ENCODE peak calls at places on chromosomes 1 and 21, in seven cellular contexts. B is left ventricle myocardium inferior, F is lower lobe of right lung, Q is cardiac muscle cell, D is heart right ventricle, Z is adrenal gland, V is Panc1. Y is an unnamed sample.

GRCh38 chr1:112828716-112829115 is 113.6 kb upstream of the PPM1J start:
- DNase-seq in B (no peak), F (no peak), Q (no peak), V (no peak), D (no peak), Z (no peak), Y (no peak)

GRCh38 chr1:156104065-156104810 is 10.3 kb upstream of the LMNA start:
- DNase-seq in B (peak; percentile 69), F (peak; percentile 85), Z (no peak), V (no peak), D (peak; percentile 88), Q (peak; percentile 44), Y (peak; percentile 45)

GRCh38 chr1:172671591-172671990 is 12.7 kb downstream of the FASLG start:
- DNase-seq in V (no peak), Q (no peak), D (no peak), F (no peak), B (no peak), Z (no peak), Y (no peak)

GRCh38 chr1:245869847-245870246 is 637.2 kb downstream of the SMYD3 start:
- DNase-seq in Z (no peak), Q (no peak), B (no peak), D (no peak), F (no peak), V (no peak), Y (no peak)

GRCh38 chr1:7401814-7402547 is 369.1 kb upstream of the VAMP3 start:
- DNase-seq in F (no peak), Z (peak; percentile 51), V (peak; percentile 96), B (no peak), Q (no peak), D (no peak), Y (no peak)

GRCh38 chr21:37339527-37339889 is 27.1 kb upstream of the DYRK1A start:
- DNase-seq in V (no peak), D (no peak), F (no peak), Q (no peak), B (no peak), Z (no peak), Y (no peak)

GRCh38 chr1:156664949-156665411 is 12.2 kb downstream of the NES start:
- DNase-seq in F (no peak), Q (peak; percentile 92), B (peak; percentile 82), V (no peak), Z (no peak), D (peak; percentile 85), Y (peak; percentile 59)

GRCh38 chr1:101174722-101175121 is 62.1 kb upstream of the S1PR1 start:
- DNase-seq in B (no peak), V (peak; percentile 2), F (no peak), Q (no peak), D (no peak), Z (no peak), Y (no peak)

GRCh38 chr1:109910123-109910962 is at the start of gene CSF1:
- DNase-seq in V (no peak), Z (peak; percentile 89), F (peak; percentile 82), B (peak; percentile 83), D (peak; percentile 88), Q (peak; percentile 72), Y (peak; percentile 82)

GRCh38 chr1:14108356-14109275 is 408.6 kb downstream of the PRDM2 start:
- DNase-seq in B (no peak), V (no peak), Z (no peak), F (no peak), Q (no peak), D (no peak), Y (no peak)

GRCh38 chr1:226763741-226764264 is 24.7 kb upstream of the ITPKB start:
- DNase-seq in B (no peak), V (peak; percentile 69), Z (no peak), F (no peak), D (no peak), Q (no peak), Y (peak; percentile 60)

GRCh38 chr1:206047271-206047670 is 5.7 kb upstream of the RHEX start:
- DNase-seq in B (no peak), Q (no peak), D (no peak), V (no peak), Z (no peak), F (no peak), Y (no peak)

GRCh38 chr1:41358152-41358937 is 2.9 kb upstream of the FOXO6 start:
- DNase-seq in B (peak; percentile 73), F (no peak), V (no peak), D (peak; percentile 64), Q (peak; percentile 52), Z (peak; percentile 18), Y (no peak)

GRCh38 chr21:17590443-17590842 is 22.3 kb downstream of the BTG3 start:
- DNase-seq in F (no peak), Q (no peak), V (no peak), D (no peak), B (no peak), Z (no peak), Y (no peak)

GRCh38 chr1:3130268-3130667 is 61.3 kb downstream of the PRDM16 start:
- DNase-seq in B (no peak), F (no peak), D (no peak), Q (no peak), Z (no peak), V (no peak), Y (no peak)
- H3K4me1 ChIP-seq in B (peaks cover 92% of the 10 kb centered on the region), F (peaks cover 41% of the 10 kb centered on the region), D (peaks cover 92% of the 10 kb centered on the region), Q (peaks cover 43% of the 10 kb centered on the region), Z (no peaks in the 10 kb centered on the region), V (peaks cover 24% of the 10 kb centered on the region), Y (no peaks in the 10 kb centered on the region)

DNA sequence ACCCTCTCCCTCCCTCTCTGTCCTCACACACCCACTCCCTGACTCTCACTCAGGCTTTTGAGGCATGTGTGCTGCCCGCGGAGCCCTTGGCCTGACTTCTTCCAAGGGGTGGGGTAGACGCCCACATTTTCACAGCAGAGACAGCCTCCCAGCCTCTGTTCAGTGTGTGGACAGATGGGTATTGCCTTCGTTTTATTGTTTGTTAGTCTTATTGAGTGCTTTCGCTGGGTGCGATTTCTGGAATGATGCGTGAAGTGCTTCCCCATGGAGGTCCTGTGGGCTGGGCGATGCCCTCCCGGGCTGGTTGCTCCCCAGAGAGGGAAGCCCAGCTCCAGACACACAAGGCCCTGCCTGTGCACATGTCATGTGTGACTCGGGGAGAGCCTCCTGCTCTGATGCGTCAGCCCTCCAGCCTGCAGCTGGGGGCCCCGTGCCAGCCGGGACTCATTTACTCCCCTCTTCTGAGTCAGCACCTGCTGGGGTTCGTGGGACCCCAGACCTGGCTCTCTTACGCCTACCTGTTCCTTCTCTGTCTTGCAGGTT is 14.7 kb downstream of the PDXK start:
- DNase-seq in Q (no peak), D (no peak), F (no peak), V (no peak), B (no peak), Z (no peak), Y (no peak)
- H3K4me1 ChIP-seq in Q (peaks cover 13% of the 10 kb centered on the region), D (peaks cover 49% of the 10 kb centered on the region), F (peaks cover 57% of the 10 kb centered on the region), V (peaks cover 69% of the 10 kb centered on the region), B (peaks cover 66% of the 10 kb centered on the region), Z (peaks cover 35% of the 10 kb centered on the region), Y (no peaks in the 10 kb centered on the region)

GRCh38 chr1:31514117-31514516 is 62.2 kb upstream of the TINAGL1 start:
- DNase-seq in Q (no peak), D (no peak), Z (no peak), B (no peak), F (no peak), V (no peak), Y (no peak)

GRCh38 chr1:31517301-31517700 is 59.0 kb upstream of the TINAGL1 start:
- DNase-seq in F (no peak), Q (no peak), Z (no peak), V (no peak), D (no peak), B (no peak), Y (no peak)

GRCh38 chr1:31515061-31515775 is 61.1 kb upstream of the TINAGL1 start:
- DNase-seq in B (no peak), V (no peak), D (no peak), Z (no peak), F (no peak), Q (no peak), Y (no peak)

GRCh38 chr1:31511848-31512615 is 64.3 kb upstream of the TINAGL1 start:
- DNase-seq in V (no peak), Z (no peak), B (no peak), Q (no peak), F (no peak), D (no peak), Y (no peak)

DNA sequence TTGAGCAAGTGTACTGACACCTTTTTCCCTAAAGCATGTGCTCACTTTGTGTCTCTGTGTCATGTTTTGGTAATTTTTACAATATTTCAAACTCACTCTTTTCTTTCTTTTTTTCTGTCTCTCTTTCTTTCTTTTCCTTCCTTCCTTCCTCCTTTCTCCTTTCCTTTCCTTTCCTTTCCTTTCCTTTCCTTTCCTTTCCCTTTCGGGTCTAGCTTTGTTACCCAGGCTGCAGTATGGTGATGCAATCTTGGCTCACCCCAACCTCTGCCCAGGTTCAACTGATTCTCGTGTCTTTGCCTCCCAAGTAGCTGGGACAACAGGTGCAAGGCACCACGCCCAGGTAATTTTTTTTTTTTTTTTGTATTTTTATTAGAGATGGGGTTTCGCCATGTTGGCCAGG is 60.4 kb upstream of the TINAGL1 start:
- DNase-seq in V (no peak), D (no peak), Z (no peak), Q (no peak), B (no peak), F (no peak), Y (no peak)
- H3K4me1 ChIP-seq in V (no peaks in the 10 kb centered on the region), D (no peaks in the 10 kb centered on the region), Z (no peaks in the 10 kb centered on the region), Q (no peaks in the 10 kb centered on the region), B (no peaks in the 10 kb centered on the region), F (peaks cover 2% of the 10 kb centered on the region), Y (no peaks in the 10 kb centered on the region)

DNA sequence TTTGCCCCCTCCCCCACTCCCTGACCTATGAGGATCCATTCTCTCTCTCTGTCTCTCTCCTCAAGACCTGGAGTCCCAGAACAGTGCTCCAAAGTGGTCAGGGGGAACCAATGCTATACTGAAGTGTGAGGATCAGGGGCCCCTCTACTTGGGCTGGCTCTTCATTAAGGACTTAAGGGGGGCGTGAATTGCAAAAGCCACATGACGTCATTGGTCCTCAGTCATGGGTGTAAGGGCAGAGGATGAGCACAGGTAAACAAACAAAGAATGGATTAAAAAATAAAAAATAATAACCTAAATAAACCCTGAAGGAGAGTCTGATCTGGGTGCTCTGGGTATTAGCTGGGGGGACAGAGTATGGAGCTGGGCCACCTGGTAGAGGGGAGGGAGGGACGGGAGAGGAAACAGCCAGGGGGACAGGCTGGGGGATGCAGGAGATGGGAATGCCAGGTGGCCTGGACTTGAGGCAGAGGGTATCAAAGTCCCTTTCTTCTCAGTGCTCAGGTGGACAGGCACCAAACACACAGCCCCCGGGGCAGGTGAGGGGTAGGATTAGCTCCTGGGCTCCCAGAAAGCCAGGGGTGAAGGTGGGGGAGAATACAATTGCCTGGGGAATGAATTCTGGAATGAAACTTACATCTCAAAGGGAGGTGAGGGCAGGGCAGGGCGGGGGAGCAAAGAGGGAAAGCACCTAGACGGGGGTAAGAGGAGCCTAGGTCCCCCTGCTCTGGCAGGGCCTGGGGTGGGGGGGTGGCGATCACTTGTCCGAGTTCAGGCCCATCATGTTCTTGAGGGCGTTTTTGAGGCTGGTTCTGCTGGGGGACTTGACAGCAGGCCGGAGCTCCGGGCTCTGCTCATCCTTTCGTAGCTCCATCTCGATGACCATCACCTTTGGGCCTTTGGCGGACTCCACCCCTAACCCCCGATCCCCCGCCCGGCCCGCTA is 4.6 kb downstream of the MPZ start:
- DNase-seq in D (no peak), F (peak; percentile 48), Q (no peak), Z (peak; percentile 26), B (no peak), V (no peak), Y (no peak)
- H3K4me1 ChIP-seq in D (peaks cover 26% of the 10 kb centered on the region), F (peaks cover 26% of the 10 kb centered on the region), Q (peaks cover 10% of the 10 kb centered on the region), Z (peaks cover 18% of the 10 kb centered on the region), B (peaks cover 37% of the 10 kb centered on the region), V (no peaks in the 10 kb centered on the region), Y (peaks cover 23% of the 10 kb centered on the region)

GRCh38 chr1:243269461-243269801 is 13.6 kb downstream of the SDCCAG8 start:
- DNase-seq in B (no peak), D (no peak), Q (no peak), F (no peak), Z (no peak), V (no peak), Y (no peak)
- H3K4me1 ChIP-seq in B (peaks cover 38% of the 10 kb centered on the region), D (peaks cover 33% of the 10 kb centered on the region), Q (peaks cover 24% of the 10 kb centered on the region), F (peaks cover 66% of the 10 kb centered on the region), Z (peaks cover 42% of the 10 kb centered on the region), V (peaks cover 20% of the 10 kb centered on the region), Y (no peaks in the 10 kb centered on the region)

GRCh38 chr1:230029244-230029643 is 37.8 kb upstream of the GALNT2 start:
- DNase-seq in Z (no peak), D (no peak), F (no peak), V (no peak), Q (no peak), B (no peak), Y (no peak)
- H3K4me1 ChIP-seq in Z (no peaks in the 10 kb centered on the region), D (no peaks in the 10 kb centered on the region), F (no peaks in the 10 kb centered on the region), V (no peaks in the 10 kb centered on the region), Q (no peaks in the 10 kb centered on the region), B (no peaks in the 10 kb centered on the region), Y (peaks cover 9% of the 10 kb centered on the region)